ENCODE peak calls at places on chromosomes 5 and 9, in eight cellular contexts. C is A549, L is fibroblast of lung, Q is GM23338, A is endothelial cell of umbilical vein, V is HCT116, B is neuronal stem cell, R is astrocyte. U is an unnamed sample.

GRCh38 chr9:126482361-126483044 is 131.2 kb upstream of the LMX1B start:
- DNase-seq in L (peak), B (peak), C (no peak), Q (peak), R (peak), A (no peak), V (no peak), U (peak)

GRCh38 chr5:76204713-76205112 is 121.5 kb downstream of the SV2C start:
- DNase-seq in L (no peak), A (no peak), Q (peak), B (no peak), C (no peak), V (no peak), R (no peak), U (no peak)

GRCh38 chr5:77851229-77852067 is 75.3 kb upstream of the TBCA start:
- DNase-seq in C (no peak), V (no peak), A (peak), B (peak), R (no peak), L (peak), Q (peak), U (peak)

GRCh38 chr5:144187699-144188294 is 17.1 kb downstream of the KCTD16 start:
- DNase-seq in A (peak), C (peak), R (peak), L (peak), Q (no peak), B (no peak), V (no peak), U (no peak)

GRCh38 chr5:156677963-156678362 is 172.1 kb upstream of the PPP1R2B start:
- DNase-seq in C (no peak), A (no peak), L (no peak), R (no peak), Q (no peak), V (no peak), B (no peak), U (no peak)

GRCh38 chr9:94511134-94511942 is 43.5 kb upstream of the PCAT7 start:
- DNase-seq in B (no peak), Q (peak), V (no peak), A (no peak), L (no peak), C (no peak), R (no peak), U (no peak)

GRCh38 chr9:19521205-19521604 is 112.4 kb downstream of the ACER2 start:
- DNase-seq in R (no peak), Q (peak), C (no peak), B (no peak), V (no peak), A (no peak), L (no peak), U (no peak)

GRCh38 chr5:51882647-51883046 is 499.4 kb downstream of the ISL1 start:
- DNase-seq in B (no peak), A (no peak), Q (peak), L (no peak), R (no peak), C (no peak), V (no peak), U (no peak)

GRCh38 chr5:99814311-99815063 is 720.7 kb upstream of the FAM174A start:
- DNase-seq in Q (no peak), A (no peak), V (no peak), R (peak), B (no peak), L (peak), C (no peak), U (no peak)

GRCh38 chr9:113635586-113635985 is 172.1 kb downstream of the RGS3 start:
- DNase-seq in A (no peak), R (no peak), C (no peak), B (no peak), Q (no peak), V (no peak), L (no peak), U (no peak)

GRCh38 chr5:57174128-57174849 is 430 bp downstream of the GPBP1 start:
- DNase-seq in L (peak), V (no peak), A (peak), B (no peak), C (peak), R (no peak), Q (peak), U (no peak)

GRCh38 chr5:15995206-15996052 is 184.2 kb downstream of the MARCHF11 start:
- DNase-seq in B (peak), Q (peak), V (no peak), C (peak), R (peak), A (peak), L (peak), U (peak)

GRCh38 chr5:32275421-32275765 is 37.3 kb downstream of the MTMR12 start:
- DNase-seq in L (no peak), C (no peak), V (no peak), Q (no peak), B (no peak), A (no peak), R (no peak), U (no peak)

GRCh38 chr5:115816226-115817042 is at the start of gene CDO1:
- DNase-seq in C (no peak), R (peak), V (no peak), Q (peak), A (peak), B (peak), L (peak), U (peak)

GRCh38 chr5:44364097-44364496 is 25.1 kb downstream of the FGF10 start:
- DNase-seq in R (no peak), C (no peak), V (no peak), L (no peak), A (no peak), Q (no peak), B (no peak), U (no peak)

GRCh38 chr5:179343902-179344300 is 1.4 kb downstream of the ADAMTS2 start:
- DNase-seq in L (peak), R (no peak), A (no peak), C (no peak), Q (peak), V (no peak), B (peak), U (peak)

GRCh38 chr5:141412853-141413539 is at the start of gene PCDHGA10:
- DNase-seq in A (peak), R (peak), C (no peak), Q (peak), B (peak), V (peak), L (peak), U (peak)

GRCh38 chr9:93861736-93862358 is 93.3 kb downstream of the BARX1 start:
- DNase-seq in V (no peak), L (no peak), A (no peak), C (no peak), Q (peak), B (no peak), R (no peak), U (peak)

GRCh38 chr5:160159991-160160826 is 41.0 kb upstream of the PWWP2A start:
- DNase-seq in R (peak), L (no peak), C (no peak), A (no peak), Q (peak), B (no peak), V (no peak), U (peak)

GRCh38 chr9:35254237-35254636 is 92.4 kb downstream of the UNC13B start:
- DNase-seq in B (no peak), C (peak), R (no peak), L (no peak), A (no peak), V (peak), Q (peak), U (no peak)

GRCh38 chr5:134958755-134959154 is 9.0 kb upstream of the CATSPER3 start:
- DNase-seq in A (no peak), V (no peak), Q (peak), C (no peak), R (no peak), B (peak), L (no peak), U (peak)

GRCh38 chr5:81972496-81972791 is 621 bp downstream of the ATG10 start:
- DNase-seq in B (no peak), R (no peak), L (no peak), V (no peak), A (no peak), C (no peak), Q (no peak), U (no peak)

GRCh38 chr5:37839441-37840035 is 303 bp downstream of the GDNF start:
- DNase-seq in Q (peak), L (peak), A (peak), B (no peak), C (peak), V (no peak), R (peak), U (peak)

GRCh38 chr9:19201899-19202891 is 28.3 kb upstream of the DENND4C start:
- DNase-seq in B (no peak), Q (peak), C (peak), V (no peak), L (peak), R (no peak), A (no peak), U (peak)

GRCh38 chr9:110996436-110997224 is 41.6 kb downstream of the LPAR1 start:
- DNase-seq in L (peak), Q (no peak), R (peak), B (no peak), V (no peak), A (no peak), C (no peak), U (no peak)

GRCh38 chr9:88993871-88994819 is 2.9 kb downstream of the S1PR3 start:
- DNase-seq in Q (no peak), V (no peak), R (no peak), A (no peak), L (no peak), C (no peak), B (no peak), U (no peak)

GRCh38 chr5:58204966-58205365 is 254.9 kb downstream of the PLK2 start:
- DNase-seq in V (no peak), C (no peak), A (no peak), Q (no peak), R (no peak), L (no peak), B (no peak), U (no peak)

GRCh38 chr9:69885474-69885929 is 64.9 kb downstream of the CFAP95 start:
- DNase-seq in Q (no peak), R (peak), C (peak), L (no peak), A (peak), B (no peak), V (no peak), U (no peak)

GRCh38 chr5:141155540-141156374 is 5.9 kb downstream of the PCDHB6 start:
- DNase-seq in V (no peak), Q (peak), B (no peak), R (no peak), L (no peak), C (peak), A (no peak), U (peak)

GRCh38 chr5:142235050-142235797 is 89.6 kb downstream of the SPRY4 start:
- DNase-seq in C (no peak), B (peak), L (no peak), A (peak), V (no peak), Q (peak), R (peak), U (peak)

GRCh38 chr9:69143291-69143690 is 30.8 kb upstream of the TJP2 start:
- DNase-seq in Q (no peak), L (no peak), V (no peak), R (no peak), B (no peak), C (no peak), A (peak), U (no peak)

GRCh38 chr5:159415301-159415937 is 85.1 kb upstream of the IL12B start:
- DNase-seq in C (no peak), Q (no peak), L (no peak), B (no peak), V (no peak), R (no peak), A (no peak), U (no peak)

GRCh38 chr9:2053883-2054845 is 39.0 kb downstream of the SMARCA2 start:
- DNase-seq in V (no peak), R (peak), A (peak), C (no peak), L (peak), B (no peak), Q (no peak), U (no peak)

DNA sequence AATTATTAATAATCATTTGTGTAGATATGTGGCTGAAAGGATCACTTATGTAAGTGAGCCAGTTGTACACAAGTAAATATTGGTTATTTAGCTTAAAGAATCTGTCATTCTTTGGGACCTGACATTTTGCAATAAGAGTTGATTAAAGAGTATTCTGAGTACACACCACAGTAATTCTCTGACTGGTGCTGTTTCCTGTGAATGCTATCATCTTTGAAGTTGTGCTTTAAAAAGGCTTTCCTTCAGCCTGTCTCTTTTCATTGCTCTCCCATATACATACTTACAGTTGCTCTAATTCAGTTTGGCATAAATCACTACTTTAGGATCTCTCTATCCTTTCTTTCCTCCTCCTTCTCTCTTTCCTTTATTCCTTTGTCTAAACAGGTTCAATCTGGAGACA is 8.7 kb upstream of the CSNK1G3 start:
- DNase-seq in C (no peak), B (no peak), V (no peak), L (no peak), R (no peak), A (no peak), Q (no peak), U (no peak)
- H3K4me2 ChIP-seq in C (no peak), B (no peak), V (no peak), L (no peak), R (no peak), A (no peak), Q (no peak), U (no peak)

DNA sequence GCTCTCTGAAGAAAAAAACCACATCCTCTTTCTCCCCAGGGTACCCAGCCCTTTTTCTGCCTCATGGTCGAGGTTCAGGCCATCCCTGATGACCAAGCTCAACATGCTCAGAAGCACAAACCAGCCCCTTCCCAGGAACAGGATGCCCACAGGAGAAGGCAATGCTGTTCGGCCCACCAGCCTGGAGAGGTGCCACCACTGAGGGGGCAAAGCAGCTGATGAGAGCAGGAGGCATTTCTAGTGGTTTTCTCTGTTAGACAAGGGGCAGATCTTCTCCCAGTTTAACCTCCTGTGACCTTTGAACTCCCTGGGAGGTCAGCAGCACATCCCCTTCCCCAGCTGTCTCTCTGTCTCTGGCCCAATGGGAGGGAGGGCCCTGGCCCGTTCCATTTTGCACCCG is 73.0 kb downstream of the PAX5 start:
- DNase-seq in L (no peak), R (no peak), C (no peak), A (no peak), V (no peak), Q (no peak), B (no peak), U (peak)
- H3K4me2 ChIP-seq in L (no peak), R (no peak), C (no peak), A (no peak), V (no peak), Q (no peak), B (no peak), U (peak)

DNA sequence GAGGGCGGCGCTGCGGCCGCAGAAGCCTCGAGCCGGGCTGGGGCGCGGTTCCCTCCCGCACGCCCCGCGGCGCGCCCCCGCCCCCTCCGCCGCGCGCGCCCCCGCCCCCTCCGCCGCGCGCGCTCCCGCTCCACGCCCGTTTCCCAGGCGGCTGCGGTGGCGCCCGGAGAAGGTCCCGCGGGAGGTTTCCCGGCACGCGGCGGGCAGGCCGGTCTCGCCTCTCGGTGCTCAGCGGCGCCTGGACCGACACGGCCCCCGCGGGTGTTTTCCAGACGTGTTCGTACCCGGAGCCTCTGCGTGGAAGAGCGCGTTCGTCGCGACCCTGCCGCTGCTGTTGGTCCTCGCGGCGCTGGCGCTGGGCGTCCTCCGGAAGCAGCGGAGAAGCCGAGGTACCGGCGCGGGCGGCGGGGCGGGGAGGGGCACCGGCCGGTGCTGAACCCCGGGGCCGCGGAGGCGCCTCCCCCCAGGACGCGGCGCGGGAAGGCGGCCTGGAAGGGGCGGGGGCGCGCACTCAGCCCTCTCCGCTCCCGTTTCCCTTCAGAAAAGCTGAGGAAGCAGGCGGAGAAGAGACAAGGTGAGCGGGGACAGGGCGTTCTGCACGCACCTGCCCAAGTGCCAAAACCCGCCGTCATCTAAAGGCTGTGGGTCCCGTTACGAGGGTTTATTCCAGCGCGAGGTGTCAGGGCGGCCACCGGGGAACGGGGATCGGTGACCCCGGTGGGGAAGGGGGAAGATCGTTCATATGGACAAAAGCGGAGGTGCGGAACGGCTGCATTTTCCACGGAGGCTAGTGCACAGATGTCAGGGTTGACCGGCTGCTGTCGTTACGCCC is 13.1 kb downstream of the BTNL9 start:
- DNase-seq in A (no peak), B (no peak), Q (peak), L (no peak), V (no peak), C (no peak), R (no peak), U (peak)
- H3K4me2 ChIP-seq in A (peak), B (peak), Q (peak), L (peak), V (peak), C (peak), R (peak), U (peak)

GRCh38 chr5:68714810-68715209 is 379.0 kb upstream of the SLC30A5 start:
- DNase-seq in A (no peak), R (no peak), C (no peak), Q (no peak), V (no peak), B (no peak), L (no peak), U (no peak)

GRCh38 chr5:68710514-68710913 is 383.3 kb upstream of the SLC30A5 start:
- DNase-seq in V (no peak), C (no peak), Q (no peak), L (no peak), A (no peak), B (no peak), R (no peak), U (no peak)

GRCh38 chr5:68709229-68709628 is 384.6 kb upstream of the SLC30A5 start:
- DNase-seq in L (no peak), C (no peak), R (no peak), A (no peak), Q (no peak), V (no peak), B (no peak), U (peak)

GRCh38 chr5:68708842-68709170 is 385.0 kb upstream of the SLC30A5 start:
- DNase-seq in A (no peak), B (no peak), Q (no peak), V (no peak), R (no peak), C (no peak), L (no peak), U (no peak)

DNA sequence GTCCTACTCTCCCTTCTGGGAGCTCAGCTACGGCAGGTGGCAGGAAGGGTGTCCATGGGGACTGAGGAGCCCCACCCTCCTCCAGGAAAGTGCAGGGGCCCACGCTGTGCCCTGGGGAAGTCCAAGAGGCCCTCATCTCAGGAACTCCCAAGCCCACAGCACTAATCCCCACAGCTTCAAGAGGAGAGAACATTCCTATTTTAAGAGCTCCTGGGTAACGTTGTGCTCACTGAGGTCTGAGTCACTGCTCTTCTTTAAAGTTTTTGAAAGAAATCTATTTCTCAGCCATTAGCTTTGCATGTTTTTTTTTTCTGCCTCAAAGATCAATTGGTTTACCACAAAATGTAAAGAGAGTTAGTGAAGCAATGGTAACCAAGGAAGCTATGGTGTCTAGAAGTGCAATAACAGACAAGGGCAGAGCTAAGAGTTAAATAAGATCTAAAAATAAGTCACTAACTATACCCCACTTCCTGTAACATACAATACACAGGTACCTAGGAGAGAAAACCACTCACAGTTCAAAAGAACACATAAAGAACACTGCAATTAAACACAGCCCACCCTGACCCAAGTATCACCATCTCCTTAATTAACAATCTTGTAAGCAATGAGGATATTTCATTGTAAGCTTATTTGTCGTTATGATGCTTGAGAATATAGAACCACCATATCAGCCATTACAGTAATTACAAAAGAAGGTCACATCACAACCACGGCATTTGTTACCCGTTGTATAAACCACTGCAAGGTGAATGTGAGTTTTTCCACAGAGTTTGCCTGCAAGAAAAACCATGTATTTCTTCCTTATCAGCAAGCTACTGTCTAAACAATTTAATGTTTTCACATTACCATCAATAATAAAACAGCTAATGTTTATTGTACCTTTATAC is 382.3 kb upstream of the SLC30A5 start:
- DNase-seq in V (no peak), R (no peak), C (no peak), L (no peak), Q (no peak), A (no peak), B (no peak), U (no peak)
- H3K4me2 ChIP-seq in V (no peak), R (no peak), C (no peak), L (no peak), Q (no peak), A (no peak), B (no peak), U (no peak)

GRCh38 chr5:43073597-43074546 is 33.8 kb upstream of the ANXA2R start:
- DNase-seq in B (no peak), R (no peak), A (peak), Q (peak), C (peak), L (peak), V (peak), U (peak)

GRCh38 chr5:43078956-43079355 is 38.8 kb upstream of the ANXA2R start:
- DNase-seq in B (no peak), Q (peak), L (peak), V (no peak), A (no peak), R (peak), C (peak), U (no peak)

GRCh38 chr5:43075319-43076293 is 35.5 kb upstream of the ANXA2R start:
- DNase-seq in R (no peak), V (no peak), L (no peak), Q (no peak), B (no peak), A (peak), C (no peak), U (no peak)

GRCh38 chr5:43074987-43075318 is 34.8 kb upstream of the ANXA2R start:
- DNase-seq in L (no peak), C (no peak), V (no peak), B (no peak), A (no peak), Q (no peak), R (no peak), U (no peak)
- H3K4me2 ChIP-seq in L (no peak), C (no peak), V (no peak), B (no peak), A (peak), Q (no peak), R (peak), U (no peak)

GRCh38 chr9:136218673-136219072 is 13.7 kb upstream of the LHX3 start:
- DNase-seq in A (no peak), R (no peak), Q (no peak), V (no peak), L (no peak), B (no peak), C (no peak), U (no peak)
- H3K4me2 ChIP-seq in A (no peak), R (no peak), Q (no peak), V (no peak), L (no peak), B (no peak), C (no peak), U (no peak)